ENCODE peak calls at places on chromosomes 11 and 22, in four cellular contexts. I, T, L and G are unnamed samples.

GRCh38 chr11:126340960-126341709 is 14.4 kb upstream of the ST3GAL4 start:
- DNase-seq in I (no peak), T (no peak), L (no peak), G (no peak)

GRCh38 chr11:8531982-8532381 is 62.0 kb downstream of the STK33 start:
- DNase-seq in I (no peak), T (no peak), L (no peak), G (no peak)

GRCh38 chr11:13003726-13004493 is 5.2 kb upstream of the RASSF10 start:
- DNase-seq in I (no peak), T (no peak), L (no peak), G (no peak)

GRCh38 chr11:128525411-128526243 is 61.7 kb downstream of the ETS1 start:
- DNase-seq in I (no peak), T (no peak), L (no peak), G (no peak)

GRCh38 chr22:46025225-46025972 is 48.4 kb upstream of the WNT7B start:
- DNase-seq in I (no peak), T (no peak), L (peak), G (no peak)

GRCh38 chr11:17921620-17922473 is 91.0 kb downstream of the SERGEF start:
- DNase-seq in I (no peak), T (no peak), L (no peak), G (no peak)

GRCh38 chr11:88475991-88476418 is 138.5 kb upstream of the CTSC start:
- DNase-seq in I (no peak), T (no peak), L (no peak), G (no peak)

GRCh38 chr22:46162771-46163170 is 12.4 kb downstream of the PPARA start:
- DNase-seq in I (no peak), T (no peak), L (no peak), G (peak)

GRCh38 chr22:43222281-43222680 is 35.3 kb upstream of the TTLL12 start:
- DNase-seq in I (no peak), T (no peak), L (no peak), G (no peak)

GRCh38 chr22:38734203-38735100 is 21.3 kb downstream of the SUN2 start:
- DNase-seq in I (no peak), T (no peak), L (no peak), G (no peak)

GRCh38 chr11:45815747-45816146 is 10.8 kb downstream of the SLC35C1 start:
- DNase-seq in I (no peak), T (no peak), L (no peak), G (no peak)

GRCh38 chr11:130407978-130408377 is 20.4 kb downstream of the ADAMTS8 start:
- DNase-seq in I (no peak), T (peak), L (peak), G (no peak)

GRCh38 chr11:71176812-71177211 is 75.6 kb downstream of the SHANK2 start:
- DNase-seq in I (no peak), T (no peak), L (no peak), G (no peak)

GRCh38 chr22:49996192-49996531 is 16.4 kb downstream of the IL17REL start:
- DNase-seq in I (no peak), T (peak), L (no peak), G (no peak)

GRCh38 chr11:75766449-75767227 is 1.9 kb upstream of the DGAT2 start:
- DNase-seq in I (no peak), T (no peak), L (no peak), G (no peak)

GRCh38 chr11:75767793-75768111 is 826 bp upstream of the DGAT2 start:
- DNase-seq in I (no peak), T (no peak), L (no peak), G (no peak)

GRCh38 chr11:75768909-75769771 is 562 bp downstream of the DGAT2 start:
- DNase-seq in I (no peak), T (no peak), L (no peak), G (no peak)

GRCh38 chr11:75767228-75767572 is 1.4 kb upstream of the DGAT2 start:
- DNase-seq in I (no peak), T (no peak), L (no peak), G (no peak)

GRCh38 chr11:75768112-75768908 is at the start of gene DGAT2:
- DNase-seq in I (peak), T (peak), L (peak), G (peak)
- TF ChIP-seq POLR2A in I (no peak), T (no peak), L (no peak), G (no peak)

GRCh38 chr11:107683070-107683469 is 28.8 kb downstream of the SLN start:
- DNase-seq in I (no peak), T (no peak), L (no peak), G (no peak)
- H3K27ac ChIP-seq in I (no peak), T (no peak), L (no peak), G (no peak)

DNA sequence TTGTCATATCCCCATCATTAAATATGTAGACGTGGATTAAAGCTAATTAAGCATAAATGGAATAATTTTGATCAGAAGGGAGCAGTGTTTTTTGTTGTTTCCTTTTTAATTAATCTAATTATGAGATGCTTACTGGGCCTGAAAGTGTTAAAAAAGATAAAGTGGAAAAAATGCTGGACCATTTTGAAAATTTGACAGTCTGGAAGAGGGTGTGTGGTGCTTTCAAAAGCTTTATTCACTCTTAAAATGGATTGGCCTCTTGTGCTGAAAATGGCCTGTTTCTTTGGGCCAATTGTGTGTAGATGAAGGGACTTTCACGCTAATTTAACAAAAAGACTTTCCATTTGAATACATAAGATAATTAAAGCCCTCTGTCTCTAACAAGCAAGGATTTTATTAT is 1.8 kb downstream of the TNRC6B start:
- DNase-seq in I (no peak), T (no peak), L (no peak), G (no peak)
- H3K4me3 ChIP-seq in I (peak), T (peak), L (peak), G (peak)

GRCh38 chr22:36026741-36027140 is 1.9 kb downstream of the RBFOX2 start:
- DNase-seq in I (no peak), T (no peak), L (no peak), G (no peak)

GRCh38 chr22:36029406-36029755 is 757 bp upstream of the RBFOX2 start:
- DNase-seq in I (no peak), T (no peak), L (no peak), G (no peak)

GRCh38 chr22:36027960-36028645 is 521 bp downstream of the RBFOX2 start:
- DNase-seq in I (peak), T (peak), L (no peak), G (no peak)

GRCh38 chr22:36027579-36027959 is 1.1 kb downstream of the RBFOX2 start:
- DNase-seq in I (no peak), T (peak), L (no peak), G (peak)

DNA sequence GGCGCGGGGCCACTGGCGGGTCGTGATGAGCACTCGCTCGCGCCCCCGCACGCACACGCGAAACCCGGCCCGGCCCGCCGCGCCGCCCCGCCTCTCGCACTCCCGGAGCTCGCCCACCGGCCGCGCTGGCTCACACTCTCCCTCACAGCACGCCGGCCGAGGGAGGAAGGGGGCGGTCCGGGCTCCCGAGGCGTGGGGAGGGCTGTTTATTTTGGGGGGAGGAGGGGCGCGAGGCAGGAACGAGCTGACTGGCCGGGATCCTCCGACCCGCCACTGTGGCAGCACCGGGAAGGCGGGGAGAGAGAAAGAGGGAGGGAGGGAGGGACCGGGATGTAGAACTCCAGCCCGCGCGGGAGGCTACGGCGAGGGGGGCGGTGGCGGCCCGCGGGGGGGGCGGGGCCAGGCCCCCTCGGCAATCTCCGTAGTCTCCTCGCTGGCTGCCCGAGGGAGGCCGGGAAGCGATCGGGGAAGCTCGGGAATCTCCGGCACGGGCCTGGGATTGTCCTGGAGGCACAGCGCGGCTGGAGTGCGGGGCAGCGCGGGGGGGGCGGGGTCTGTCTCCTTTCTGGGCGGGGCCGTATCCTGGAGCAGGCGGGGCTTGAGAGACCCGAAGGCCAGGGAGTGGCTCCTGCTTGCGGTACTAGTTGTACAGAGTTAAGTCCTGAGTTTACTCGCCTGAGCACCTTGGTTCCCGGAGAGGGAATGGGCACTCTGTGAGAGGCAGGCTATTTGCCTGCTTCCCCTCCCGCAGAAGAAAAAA is at the start of gene RBFOX2:
- DNase-seq in I (peak), T (peak), L (peak), G (peak)
- TF ChIP-seq POLR2A in I (no peak), T (peak), L (peak), G (no peak)